ENCODE peak calls at places on chromosomes 13 and 19, in five cellular contexts. K is tibial artery, U is thyroid gland, J is upper lobe of right lung, P is cardiac muscle cell. N is an unnamed sample.

GRCh38 chr13:31199849-31200635 is at the start of gene B3GLCT:
- DNase-seq in P (peak; percentile 87), J (peak; percentile 92), K (peak; percentile 60), U (peak; percentile 77), N (peak; percentile 68)

GRCh38 chr13:110639935-110640334 is 24.6 kb downstream of the NAXD start:
- DNase-seq in P (no peak), J (no peak), U (no peak), K (no peak), N (no peak)

GRCh38 chr19:54148158-54148557 is 10.6 kb downstream of the CNOT3 start:
- DNase-seq in U (no peak), P (no peak), K (no peak), J (no peak), N (no peak)

GRCh38 chr13:86681223-86681622 is 882.0 kb upstream of the SLITRK6 start:
- DNase-seq in U (no peak), J (no peak), K (no peak), P (no peak), N (no peak)

GRCh38 chr19:13023666-13024065 is 28.4 kb downstream of the NFIX start:
- DNase-seq in P (no peak), U (no peak), J (no peak), K (no peak), N (no peak)

GRCh38 chr13:70568571-70568970 is 460.3 kb upstream of the KLHL1 start:
- DNase-seq in P (peak; percentile 52), U (no peak), J (no peak), K (no peak), N (no peak)

GRCh38 chr13:99196466-99197256 is 4.0 kb upstream of the UBAC2 start:
- DNase-seq in U (no peak), P (no peak), J (no peak), K (no peak), N (no peak)

GRCh38 chr13:34897220-34897619 is 44.9 kb upstream of the NBEA start:
- DNase-seq in U (no peak), K (no peak), J (no peak), P (no peak), N (no peak)

GRCh38 chr19:33403973-33404304 is 30.4 kb downstream of the CEBPG start:
- DNase-seq in J (no peak), P (no peak), K (no peak), U (no peak), N (no peak)

GRCh38 chr19:39425744-39426143 is 10.0 kb downstream of the RPS16 start:
- DNase-seq in K (no peak), P (no peak), U (no peak), J (no peak), N (no peak)

GRCh38 chr13:73522937-73523336 is 464.1 kb downstream of the KLF5 start:
- DNase-seq in K (no peak), P (no peak), J (no peak), U (no peak), N (no peak)

GRCh38 chr13:74026753-74027152 is 107.5 kb downstream of the KLF12 start:
- DNase-seq in U (peak; percentile 2), J (no peak), K (no peak), P (peak; percentile 41), N (no peak)

GRCh38 chr19:18349524-18350128 is 9.2 kb downstream of the PGPEP1 start:
- DNase-seq in K (peak; percentile 48), P (peak; percentile 43), U (peak; percentile 69), J (peak; percentile 80), N (peak; percentile 65)

DNA sequence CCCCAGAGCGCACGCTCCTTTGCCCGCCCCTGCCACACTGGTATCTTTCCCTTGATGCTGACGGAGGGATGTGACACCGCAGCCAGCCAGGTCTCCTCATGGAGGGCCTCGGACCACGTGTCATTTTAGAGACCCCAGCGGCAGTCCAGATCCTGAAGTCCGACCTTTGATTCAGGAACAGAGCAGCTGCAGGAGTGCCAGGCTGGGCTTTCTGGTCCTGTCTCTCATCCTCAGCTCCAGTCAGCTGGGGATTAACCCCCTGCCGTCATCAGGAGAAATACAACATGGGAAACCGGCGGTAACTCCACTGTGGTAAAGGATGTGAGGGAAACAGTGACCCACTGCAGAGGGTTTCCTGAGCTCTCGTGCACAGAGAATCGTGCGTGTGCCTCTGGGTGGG is 140.6 kb downstream of the SIPA1L3 start:
- DNase-seq in K (no peak), U (no peak), P (no peak), J (no peak), N (no peak)
- H3K4me3 ChIP-seq in K (no peak overlapping the region), U (no peak overlapping the region), P (no peak overlapping the region), J (no peak overlapping the region), N (no peak overlapping the region)

GRCh38 chr19:56477429-56478338 is 539 bp upstream of the ZNF667 start:
- DNase-seq in J (peak; percentile 85), K (peak; percentile 86), U (peak; percentile 94), P (peak; percentile 81), N (peak; percentile 93)

GRCh38 chr19:56476093-56476492 is 1.1 kb downstream of the ZNF667 start:
- DNase-seq in P (no peak), K (no peak), U (peak; percentile 31), J (no peak), N (no peak)

DNA sequence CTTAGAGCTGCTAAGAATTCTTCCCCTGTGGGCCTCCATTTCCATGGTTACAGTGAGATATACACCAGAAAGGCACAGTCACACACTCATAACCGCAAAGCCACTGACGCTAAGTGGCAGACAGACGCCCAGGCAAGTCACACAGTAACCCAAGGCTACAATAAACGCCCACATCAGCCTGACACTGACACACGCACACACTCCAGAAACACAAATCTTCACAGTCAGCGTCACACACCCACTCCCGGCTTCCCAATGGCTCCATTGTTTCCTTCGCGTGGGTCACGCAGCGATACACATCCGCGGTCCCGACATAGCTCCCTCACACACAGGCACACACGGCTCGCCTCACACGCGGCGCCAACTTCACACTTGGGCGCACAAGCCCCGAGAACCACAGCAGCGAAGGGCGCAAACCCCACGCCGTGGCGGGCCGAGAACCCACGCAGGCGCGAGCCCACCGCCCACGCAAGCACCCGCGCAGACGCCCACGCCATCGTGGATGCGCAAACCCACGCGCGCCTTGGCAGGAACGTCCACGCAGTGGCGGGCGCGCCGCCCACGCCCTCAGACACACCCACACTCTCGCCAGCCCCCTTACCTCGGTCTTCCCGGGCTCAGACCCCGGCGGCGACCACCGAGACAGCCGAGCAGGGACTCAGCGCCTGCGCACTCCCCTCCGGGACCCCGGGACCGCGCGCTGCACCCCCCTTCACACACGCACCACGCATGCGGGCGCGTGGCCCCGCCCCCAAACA is at the start of gene ZNF667:
- DNase-seq in P (peak; percentile 24), J (no peak), K (no peak), U (peak; percentile 36), N (no peak)
- H3K4me3 ChIP-seq in P (peak within 1 kb of the TSS; percentile 69), J (peak within 1 kb of the TSS; percentile 63), K (peak within 1 kb of the TSS; percentile 65), U (peak within 1 kb of the TSS; percentile 79), N (peak within 1 kb of the TSS; percentile 69)

GRCh38 chr19:45419895-45420294 is 3.8 kb downstream of the ERCC1 start:
- DNase-seq in U (no peak), P (no peak), K (no peak), J (no peak), N (no peak)

GRCh38 chr19:45418812-45419211 is 4.9 kb downstream of the ERCC1 start:
- DNase-seq in P (no peak), J (no peak), K (no peak), U (no peak), N (no peak)

GRCh38 chr19:45419396-45419795 is 4.3 kb downstream of the ERCC1 start:
- DNase-seq in J (peak; percentile 66), P (no peak), U (no peak), K (peak; percentile 38), N (no peak)

GRCh38 chr19:45420871-45421270 is 2.8 kb downstream of the ERCC1 start:
- DNase-seq in K (no peak), P (no peak), J (no peak), U (no peak), N (no peak)

DNA sequence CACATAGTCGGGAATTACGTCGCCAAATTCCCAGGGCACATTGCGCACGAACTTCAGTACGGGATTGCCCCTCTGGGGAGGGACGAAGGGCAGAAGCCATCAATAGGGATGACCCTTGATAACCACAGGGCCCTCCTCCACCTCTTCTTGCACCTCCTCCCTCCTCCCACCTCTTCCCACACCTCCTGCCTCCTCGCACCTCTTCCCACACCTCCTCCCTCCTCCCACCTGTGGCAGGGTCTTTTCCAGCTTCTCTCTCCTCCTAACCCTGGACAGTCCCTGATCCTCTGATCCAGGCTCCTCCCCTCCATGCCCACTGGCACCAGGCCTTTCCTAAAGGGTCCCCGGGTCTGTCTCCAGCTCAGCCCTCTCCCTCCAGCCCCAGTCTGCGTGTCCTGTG is 3.4 kb downstream of the ERCC1 start:
- DNase-seq in U (no peak), K (no peak), J (no peak), P (no peak), N (no peak)
- H3K4me3 ChIP-seq in U (no peak overlapping the region), K (no peak overlapping the region), J (no peak overlapping the region), P (no peak overlapping the region), N (no peak overlapping the region)

GRCh38 chr19:3404324-3405260 is 38.2 kb downstream of the NFIC start:
- DNase-seq in U (peak; percentile 88), J (peak; percentile 91), P (no peak), K (peak; percentile 87), N (peak; percentile 93)
- H3K4me3 ChIP-seq in U (peak overlapping the region; percentile 19), J (peak overlapping the region; percentile 43), P (no peak overlapping the region), K (peak overlapping the region; percentile 52), N (peak overlapping the region; percentile 30)